ENCODE peak calls at places on chromosome 4, in seven cellular contexts. E is A549, S is suprapubic skin, H is stomach, Q is GM12878, R is K562, W is ovary. C is an unnamed sample.

GRCh38 chr4:14994242-14994641 is 8.0 kb upstream of the CPEB2 start:
- DNase-seq in E (no peak), S (no peak), H (no peak), Q (no peak), R (peak), W (no peak), C (no peak)

GRCh38 chr4:100797791-100798190 is 280.0 kb upstream of the EMCN start:
- DNase-seq in E (no peak), S (no peak), H (no peak), Q (no peak), R (no peak), W (no peak), C (no peak)

GRCh38 chr4:153988446-153988845 is 199.6 kb upstream of the SFRP2 start:
- DNase-seq in E (no peak), S (no peak), H (no peak), Q (no peak), R (no peak), W (no peak), C (no peak)

GRCh38 chr4:41268024-41268423 is 11.3 kb downstream of the UCHL1 start:
- DNase-seq in E (no peak), S (no peak), H (no peak), Q (no peak), R (no peak), W (no peak), C (no peak)

GRCh38 chr4:79682801-79683217 is 274.8 kb upstream of the GK2 start:
- DNase-seq in E (no peak), S (no peak), H (peak), Q (no peak), R (no peak), W (no peak), C (no peak)

GRCh38 chr4:10578027-10578426 is 106.5 kb downstream of the CLNK start:
- DNase-seq in E (no peak), S (no peak), H (no peak), Q (peak), R (no peak), W (no peak), C (no peak)

GRCh38 chr4:113872426-113873260 is 106.8 kb downstream of the ARSJ start:
- DNase-seq in E (no peak), S (no peak), H (no peak), Q (no peak), R (no peak), W (no peak), C (no peak)

GRCh38 chr4:99624141-99624719 is 33.4 kb downstream of the C4orf54 start:
- DNase-seq in E (no peak), S (no peak), H (no peak), Q (no peak), R (no peak), W (peak), C (no peak)

GRCh38 chr4:88244821-88245579 is 39.4 kb downstream of the PPM1K start:
- DNase-seq in E (no peak), S (no peak), H (no peak), Q (no peak), R (peak), W (no peak), C (no peak)

GRCh38 chr4:3372933-3373465 is 68.8 kb upstream of the HGFAC start:
- DNase-seq in E (no peak), S (no peak), H (peak), Q (peak), R (peak), W (peak), C (peak)

GRCh38 chr4:152943673-152944072 is 7.5 kb downstream of the FHDC1 start:
- DNase-seq in E (no peak), S (no peak), H (no peak), Q (no peak), R (no peak), W (no peak), C (no peak)

GRCh38 chr4:153512952-153513500 is 46.9 kb downstream of the TMEM131L start:
- DNase-seq in E (no peak), S (no peak), H (no peak), Q (no peak), R (no peak), W (no peak), C (no peak)

GRCh38 chr4:57044996-57045395 is 65.2 kb downstream of the IGFBP7 start:
- DNase-seq in E (no peak), S (no peak), H (no peak), Q (no peak), R (no peak), W (no peak), C (no peak)

GRCh38 chr4:96766359-96766758 is 926.5 kb downstream of the PDHA2 start:
- DNase-seq in E (no peak), S (no peak), H (no peak), Q (no peak), R (no peak), W (no peak), C (no peak)

GRCh38 chr4:41318839-41319530 is 62.3 kb downstream of the UCHL1 start:
- DNase-seq in E (peak), S (no peak), H (no peak), Q (no peak), R (peak), W (no peak), C (no peak)

GRCh38 chr4:56907009-56907408 is 691 bp upstream of the REST start:
- DNase-seq in E (no peak), S (no peak), H (no peak), Q (no peak), R (peak), W (peak), C (no peak)

GRCh38 chr4:55791666-55792065 is 27.9 kb upstream of the EXOC1L start:
- DNase-seq in E (no peak), S (no peak), H (no peak), Q (no peak), R (no peak), W (no peak), C (no peak)

GRCh38 chr4:106369456-106370060 is 980 bp upstream of the GIMD1 start:
- DNase-seq in E (peak), S (no peak), H (no peak), Q (peak), R (peak), W (no peak), C (peak)

GRCh38 chr4:37798616-37799015 is 27.9 kb upstream of the PGM2 start:
- DNase-seq in E (no peak), S (no peak), H (no peak), Q (no peak), R (no peak), W (no peak), C (no peak)

GRCh38 chr4:76622126-76622525 is 187.1 kb downstream of the SHROOM3 start:
- DNase-seq in E (no peak), S (no peak), H (peak), Q (no peak), R (no peak), W (no peak), C (no peak)

GRCh38 chr4:156038772-156039171 is 85.1 kb upstream of the CTSO start:
- DNase-seq in E (no peak), S (no peak), H (no peak), Q (no peak), R (no peak), W (no peak), C (no peak)

GRCh38 chr4:105145913-105146285 is 777 bp upstream of the TET2 start:
- DNase-seq in E (no peak), S (peak), H (no peak), Q (no peak), R (no peak), W (no peak), C (no peak)

GRCh38 chr4:56215901-56216300 is 171.4 kb downstream of the AASDH start:
- DNase-seq in E (peak), S (no peak), H (peak), Q (no peak), R (no peak), W (no peak), C (no peak)

GRCh38 chr4:186621959-186622553 is 66.7 kb upstream of the MTNR1A start:
- DNase-seq in E (no peak), S (no peak), H (no peak), Q (no peak), R (no peak), W (no peak), C (no peak)

GRCh38 chr4:92551616-92552015 is 247.8 kb downstream of the GRID2 start:
- DNase-seq in E (no peak), S (no peak), H (no peak), Q (no peak), R (no peak), W (no peak), C (no peak)

GRCh38 chr4:71860643-71861042 is 76.8 kb upstream of the GC start:
- DNase-seq in E (peak), S (no peak), H (no peak), Q (no peak), R (peak), W (no peak), C (no peak)

GRCh38 chr4:7239844-7240243 is 47.5 kb downstream of the SORCS2 start:
- DNase-seq in E (no peak), S (no peak), H (no peak), Q (no peak), R (no peak), W (no peak), C (no peak)

GRCh38 chr4:37803348-37803973 is 23.0 kb upstream of the PGM2 start:
- DNase-seq in E (peak), S (no peak), H (no peak), Q (no peak), R (peak), W (no peak), C (peak)

DNA sequence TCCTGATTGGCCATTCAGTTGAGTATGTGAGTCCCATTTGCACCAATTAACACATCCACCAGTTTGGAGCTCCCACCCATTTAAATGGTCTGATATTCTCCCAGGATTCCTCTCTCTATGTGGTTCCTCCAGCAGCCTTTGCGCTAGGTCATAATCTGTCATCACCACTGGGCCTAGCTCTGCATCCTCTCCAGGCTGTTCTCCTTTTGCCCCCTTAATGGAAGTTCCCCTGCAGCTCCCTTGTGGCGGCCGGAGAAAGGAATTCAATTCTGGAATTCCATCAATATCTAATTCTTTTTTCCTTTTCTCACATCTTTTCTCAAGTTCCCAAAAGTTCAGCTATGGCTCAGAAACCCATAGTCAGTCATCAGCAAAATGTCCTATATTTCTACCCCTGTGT is 2184.4 kb upstream of the AGA start:
- DNase-seq in E (peak), S (no peak), H (no peak), Q (no peak), R (no peak), W (no peak), C (no peak)
- TF ChIP-seq CTCF in E (no peak), S (no peak), H (no peak), Q (no peak), R (no peak), W (no peak), C (no peak)

GRCh38 chr4:102826890-102827673 is at the start of gene UBE2D3:
- DNase-seq in E (peak), S (peak), H (peak), Q (peak), R (peak), W (peak), C (peak)

GRCh38 chr4:102829803-102830202 is 2.5 kb upstream of the UBE2D3 start:
- DNase-seq in E (no peak), S (no peak), H (no peak), Q (no peak), R (no peak), W (no peak), C (no peak)

GRCh38 chr4:102826105-102826889 is 1.1 kb downstream of the UBE2D3 start:
- DNase-seq in E (no peak), S (no peak), H (no peak), Q (no peak), R (no peak), W (no peak), C (no peak)

GRCh38 chr4:102828497-102828808 is 1.1 kb upstream of the UBE2D3 start:
- DNase-seq in E (no peak), S (no peak), H (no peak), Q (no peak), R (no peak), W (no peak), C (no peak)

GRCh38 chr4:102827674-102828496 is 534 bp upstream of the UBE2D3 start:
- DNase-seq in E (peak), S (peak), H (peak), Q (peak), R (peak), W (peak), C (peak)
- TF ChIP-seq POLR2A in E (peak), S (peak), H (no peak), Q (peak), R (peak), W (peak), C (peak)

DNA sequence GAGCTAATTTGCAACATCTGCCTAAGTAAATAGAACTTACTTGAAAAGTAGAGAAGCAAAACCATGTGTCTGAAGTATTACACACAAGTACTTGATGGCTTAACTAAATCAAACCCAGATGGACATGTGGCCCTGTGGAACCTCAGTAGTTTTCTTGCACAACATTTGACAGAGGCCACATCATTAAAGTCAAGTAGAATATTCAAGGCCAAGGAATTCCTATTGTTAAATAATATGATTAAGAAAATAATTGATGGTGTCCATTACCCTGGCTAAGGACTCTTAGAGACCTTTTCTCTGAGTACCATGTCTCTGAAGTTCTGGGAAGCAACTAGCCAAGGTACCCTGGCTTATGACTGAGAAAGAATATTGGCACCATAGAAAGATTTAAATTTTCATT is 135.4 kb upstream of the OTUD4 start:
- DNase-seq in E (no peak), S (no peak), H (no peak), Q (no peak), R (no peak), W (no peak), C (no peak)
- TF ChIP-seq EP300 in E (no peak), S (no peak), H (no peak), Q (no peak), R (no peak), W (no peak), C (no peak)

DNA sequence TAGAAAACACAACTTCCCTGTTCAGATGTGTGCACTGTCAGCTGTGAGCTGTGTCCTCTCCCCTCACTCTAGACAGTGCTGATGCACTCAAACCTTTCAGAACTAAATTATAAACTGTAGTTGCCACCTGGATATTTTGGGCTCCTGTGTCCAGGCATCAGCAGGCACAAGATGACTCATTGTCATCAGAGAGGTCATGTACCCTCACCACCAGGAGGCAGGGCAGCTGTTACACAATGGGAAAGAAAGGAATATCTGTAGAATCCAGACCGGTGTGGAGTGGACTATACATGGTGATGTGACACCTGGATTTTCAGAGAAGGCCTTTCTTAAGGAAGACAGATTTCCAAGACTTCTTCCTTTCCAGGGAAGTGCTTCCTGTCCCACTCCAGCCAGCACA is 854.4 kb upstream of the AGA start:
- DNase-seq in E (no peak), S (no peak), H (no peak), Q (no peak), R (no peak), W (no peak), C (no peak)
- TF ChIP-seq CTCF in E (no peak), S (no peak), H (no peak), Q (no peak), R (no peak), W (no peak), C (no peak)

GRCh38 chr4:103076777-103077347 is 301 bp upstream of the SLC9B2 start:
- DNase-seq in E (no peak), S (no peak), H (no peak), Q (no peak), R (peak), W (no peak), C (no peak)
- TF ChIP-seq POLR2A in E (no peak), S (no peak), H (no peak), Q (no peak), R (no peak), W (no peak), C (no peak)